ENCODE peak calls at places on chromosomes 6 and 20, in four cellular contexts. One of them, this sample, is unnamed.

GRCh38 chr6:109456710-109457595 is 1.4 kb upstream of the MICAL1 start:
- DNase-seq in IMR-90: peak
- DNase-seq in H1: no peak
- DNase-seq in mesendoderm: no peak
- DNase-seq in this sample: no peak

GRCh38 chr6:80769101-80769500 is 662.6 kb downstream of the BCKDHB start:
- DNase-seq in IMR-90: peak
- DNase-seq in H1: no peak
- DNase-seq in mesendoderm: no peak
- DNase-seq in this sample: no peak

GRCh38 chr6:154406869-154407268 is 50.3 kb upstream of the IPCEF1 start:
- DNase-seq in IMR-90: no peak
- DNase-seq in H1: no peak
- DNase-seq in mesendoderm: no peak
- DNase-seq in this sample: no peak

GRCh38 chr20:15842872-15843271 is 730.4 kb downstream of the KIF16B start:
- DNase-seq in IMR-90: no peak
- DNase-seq in H1: no peak
- DNase-seq in mesendoderm: peak
- DNase-seq in this sample: no peak

GRCh38 chr20:1087311-1087710 is 31.1 kb upstream of the PSMF1 start:
- DNase-seq in IMR-90: no peak
- DNase-seq in H1: no peak
- DNase-seq in mesendoderm: no peak
- DNase-seq in this sample: no peak

GRCh38 chr6:70413829-70414494 is 654 bp downstream of the FAM135A start:
- DNase-seq in IMR-90: no peak
- DNase-seq in H1: no peak
- DNase-seq in mesendoderm: peak
- DNase-seq in this sample: no peak

GRCh38 chr20:53921443-53921973 is 148.9 kb downstream of the BCAS1 start:
- DNase-seq in IMR-90: no peak
- DNase-seq in H1: no peak
- DNase-seq in mesendoderm: no peak
- DNase-seq in this sample: no peak

GRCh38 chr6:84768442-84769174 is 4.2 kb upstream of the TBX18 start:
- DNase-seq in IMR-90: no peak
- DNase-seq in H1: peak
- DNase-seq in mesendoderm: peak
- DNase-seq in this sample: peak

GRCh38 chr6:11428895-11429294 is 108.7 kb upstream of the TMEM170B start:
- DNase-seq in IMR-90: peak
- DNase-seq in H1: no peak
- DNase-seq in mesendoderm: peak
- DNase-seq in this sample: no peak

GRCh38 chr6:20416567-20417345 is 15.1 kb downstream of the E2F3 start:
- DNase-seq in IMR-90: no peak
- DNase-seq in H1: peak
- DNase-seq in mesendoderm: no peak
- DNase-seq in this sample: no peak

GRCh38 chr6:17580518-17581048 is 19.5 kb upstream of the FAM8A1 start:
- DNase-seq in IMR-90: no peak
- DNase-seq in H1: no peak
- DNase-seq in mesendoderm: no peak
- DNase-seq in this sample: peak

GRCh38 chr6:104404377-104404776 is 455.3 kb downstream of the HACE1 start:
- DNase-seq in IMR-90: no peak
- DNase-seq in H1: no peak
- DNase-seq in mesendoderm: peak
- DNase-seq in this sample: no peak

GRCh38 chr6:16713597-16713996 is 47.7 kb downstream of the ATXN1 start:
- DNase-seq in IMR-90: no peak
- DNase-seq in H1: no peak
- DNase-seq in mesendoderm: no peak
- DNase-seq in this sample: no peak

GRCh38 chr6:61585504-61585903 is 700.5 kb downstream of the KHDRBS2 start:
- DNase-seq in IMR-90: no peak
- DNase-seq in H1: no peak
- DNase-seq in mesendoderm: no peak
- DNase-seq in this sample: no peak

GRCh38 chr6:148440021-148440420 is 97.4 kb downstream of the SASH1 start:
- DNase-seq in IMR-90: no peak
- DNase-seq in H1: no peak
- DNase-seq in mesendoderm: no peak
- DNase-seq in this sample: no peak

GRCh38 chr20:63740070-63740500 is 509 bp downstream of the SLC2A4RG start:
- DNase-seq in IMR-90: peak
- DNase-seq in H1: peak
- DNase-seq in mesendoderm: peak
- DNase-seq in this sample: peak

GRCh38 chr6:101777646-101778045 is 384.1 kb downstream of the GRIK2 start:
- DNase-seq in IMR-90: no peak
- DNase-seq in H1: no peak
- DNase-seq in mesendoderm: no peak
- DNase-seq in this sample: no peak

GRCh38 chr6:79167931-79168694 is 66.4 kb downstream of the HMGN3 start:
- DNase-seq in IMR-90: peak
- DNase-seq in H1: no peak
- DNase-seq in mesendoderm: no peak
- DNase-seq in this sample: no peak

GRCh38 chr6:34248198-34248726 is 544 bp downstream of the SMIM29 start:
- DNase-seq in IMR-90: peak
- DNase-seq in H1: peak
- DNase-seq in mesendoderm: peak
- DNase-seq in this sample: peak

GRCh38 chr20:56706867-56707360 is 77.8 kb downstream of the TFAP2C start:
- DNase-seq in IMR-90: no peak
- DNase-seq in H1: no peak
- DNase-seq in mesendoderm: no peak
- DNase-seq in this sample: no peak

GRCh38 chr6:53496797-53497196 is 48.1 kb downstream of the GCLC start:
- DNase-seq in IMR-90: peak
- DNase-seq in H1: no peak
- DNase-seq in mesendoderm: peak
- DNase-seq in this sample: no peak

GRCh38 chr6:105692630-105693212 is 289.8 kb upstream of the PREP start:
- DNase-seq in IMR-90: no peak
- DNase-seq in H1: no peak
- DNase-seq in mesendoderm: no peak
- DNase-seq in this sample: no peak

GRCh38 chr6:148501178-148501590 is 158.5 kb downstream of the SASH1 start:
- DNase-seq in IMR-90: peak
- DNase-seq in H1: no peak
- DNase-seq in mesendoderm: no peak
- DNase-seq in this sample: no peak

GRCh38 chr6:139708342-139709199 is 334.1 kb upstream of the CITED2 start:
- DNase-seq in IMR-90: peak
- DNase-seq in H1: no peak
- DNase-seq in mesendoderm: peak
- DNase-seq in this sample: no peak

GRCh38 chr6:145882121-145882531 is 67.5 kb upstream of the FBXO30 start:
- DNase-seq in IMR-90: peak
- DNase-seq in H1: no peak
- DNase-seq in mesendoderm: no peak
- DNase-seq in this sample: no peak

GRCh38 chr6:110629153-110629552 is 152.7 kb upstream of the SLC22A16 start:
- DNase-seq in IMR-90: no peak
- DNase-seq in H1: no peak
- DNase-seq in mesendoderm: no peak
- DNase-seq in this sample: no peak

GRCh38 chr6:42374027-42374669 is 77.6 kb downstream of the TRERF1 start:
- DNase-seq in IMR-90: no peak
- DNase-seq in H1: no peak
- DNase-seq in mesendoderm: no peak
- DNase-seq in this sample: no peak

GRCh38 chr6:54515013-54515412 is 206.8 kb downstream of the TINAG start:
- DNase-seq in IMR-90: peak
- DNase-seq in H1: no peak
- DNase-seq in mesendoderm: no peak
- DNase-seq in this sample: no peak

GRCh38 chr6:118810420-118811027 is 83.4 kb upstream of the ASF1A start:
- DNase-seq in IMR-90: no peak
- DNase-seq in H1: no peak
- DNase-seq in mesendoderm: no peak
- DNase-seq in this sample: no peak

GRCh38 chr6:126826315-126826714 is 292.2 kb upstream of the RSPO3 start:
- DNase-seq in IMR-90: peak
- DNase-seq in H1: no peak
- DNase-seq in mesendoderm: no peak
- DNase-seq in this sample: no peak

GRCh38 chr20:63369724-63370622 is 8.8 kb upstream of the CHRNA4 start:
- DNase-seq in IMR-90: no peak
- DNase-seq in H1: no peak
- DNase-seq in mesendoderm: no peak
- DNase-seq in this sample: no peak

GRCh38 chr6:56490994-56491393 is 151.7 kb downstream of the DST start:
- DNase-seq in IMR-90: peak
- DNase-seq in H1: no peak
- DNase-seq in mesendoderm: no peak
- DNase-seq in this sample: no peak

GRCh38 chr20:38970302-38970701 is 8.2 kb downstream of the DHX35 start:
- DNase-seq in IMR-90: peak
- DNase-seq in H1: no peak
- DNase-seq in mesendoderm: no peak
- DNase-seq in this sample: no peak

GRCh38 chr20:237918-238317 is 10.9 kb downstream of the DEFB129 start:
- DNase-seq in IMR-90: no peak
- DNase-seq in H1: no peak
- DNase-seq in mesendoderm: no peak
- DNase-seq in this sample: no peak

GRCh38 chr6:29864037-29864795 is 36.6 kb downstream of the HLA-G start:
- DNase-seq in IMR-90: no peak
- DNase-seq in H1: no peak
- DNase-seq in mesendoderm: no peak
- DNase-seq in this sample: peak

GRCh38 chr6:32133786-32134185 is 3.7 kb upstream of the FKBPL start:
- DNase-seq in IMR-90: peak
- DNase-seq in H1: no peak
- DNase-seq in mesendoderm: no peak
- DNase-seq in this sample: no peak

GRCh38 chr6:41193884-41194283 is 7.1 kb downstream of the TREML2 start:
- DNase-seq in IMR-90: no peak
- DNase-seq in H1: peak
- DNase-seq in mesendoderm: no peak
- DNase-seq in this sample: no peak

GRCh38 chr6:41193171-41193734 is 7.7 kb downstream of the TREML2 start:
- DNase-seq in IMR-90: no peak
- DNase-seq in H1: peak
- DNase-seq in mesendoderm: no peak
- DNase-seq in this sample: no peak

GRCh38 chr6:41189968-41190367 is 11.0 kb downstream of the TREML2 start:
- DNase-seq in IMR-90: no peak
- DNase-seq in H1: peak
- DNase-seq in mesendoderm: no peak
- DNase-seq in this sample: no peak

GRCh38 chr6:41190791-41191190 is 10.2 kb downstream of the TREML2 start:
- DNase-seq in IMR-90: no peak
- DNase-seq in H1: peak
- DNase-seq in mesendoderm: no peak
- DNase-seq in this sample: no peak

DNA sequence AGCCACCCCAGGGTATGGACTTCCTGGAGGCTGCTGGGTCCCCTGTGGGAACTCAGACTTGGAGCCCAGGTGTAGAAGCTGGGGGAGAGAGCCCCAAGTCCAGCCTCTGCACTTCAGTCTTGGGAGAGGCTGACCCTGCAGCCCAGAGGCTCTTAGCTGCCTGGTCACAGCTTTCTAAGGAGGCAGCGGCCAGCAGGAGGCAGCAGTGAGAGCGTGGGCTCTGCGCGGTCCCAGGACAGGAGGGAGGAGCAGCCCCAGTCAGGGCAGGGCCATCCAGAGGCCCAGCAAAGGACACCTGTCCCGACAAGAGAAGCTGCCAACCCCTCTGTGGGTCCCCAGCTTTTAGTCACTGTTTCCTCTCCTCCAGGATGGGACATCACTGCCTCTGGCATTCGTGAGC is 9.4 kb downstream of the TREML2 start:
- DNase-seq in IMR-90: no peak
- DNase-seq in H1: peak
- DNase-seq in mesendoderm: peak
- DNase-seq in this sample: peak
- H3K27ac ChIP-seq in IMR-90: no peak
- H3K27ac ChIP-seq in H1: no peak
- H3K27ac ChIP-seq in mesendoderm: no peak
- H3K27ac ChIP-seq in this sample: no peak

GRCh38 chr20:3712279-3712873 is at the start of gene SIGLEC1:
- DNase-seq in IMR-90: no peak
- DNase-seq in H1: no peak
- DNase-seq in mesendoderm: no peak
- DNase-seq in this sample: peak

GRCh38 chr20:3710703-3711417 is 1.5 kb downstream of the SIGLEC1 start:
- DNase-seq in IMR-90: peak
- DNase-seq in H1: peak
- DNase-seq in mesendoderm: peak
- DNase-seq in this sample: peak

GRCh38 chr20:3711418-3712043 is 869 bp downstream of the SIGLEC1 start:
- DNase-seq in IMR-90: no peak
- DNase-seq in H1: no peak
- DNase-seq in mesendoderm: no peak
- DNase-seq in this sample: no peak

GRCh38 chr20:3716195-3716834 is 3.9 kb upstream of the SIGLEC1 start:
- DNase-seq in IMR-90: peak
- DNase-seq in H1: peak
- DNase-seq in mesendoderm: peak
- DNase-seq in this sample: peak

GRCh38 chr20:3714092-3714491 is 1.7 kb upstream of the SIGLEC1 start:
- DNase-seq in IMR-90: no peak
- DNase-seq in H1: no peak
- DNase-seq in mesendoderm: no peak
- DNase-seq in this sample: peak
- H4K5ac ChIP-seq in IMR-90: no peak
- H4K5ac ChIP-seq in H1: no peak
- H4K5ac ChIP-seq in mesendoderm: no peak
- H4K5ac ChIP-seq in this sample: no peak

DNA sequence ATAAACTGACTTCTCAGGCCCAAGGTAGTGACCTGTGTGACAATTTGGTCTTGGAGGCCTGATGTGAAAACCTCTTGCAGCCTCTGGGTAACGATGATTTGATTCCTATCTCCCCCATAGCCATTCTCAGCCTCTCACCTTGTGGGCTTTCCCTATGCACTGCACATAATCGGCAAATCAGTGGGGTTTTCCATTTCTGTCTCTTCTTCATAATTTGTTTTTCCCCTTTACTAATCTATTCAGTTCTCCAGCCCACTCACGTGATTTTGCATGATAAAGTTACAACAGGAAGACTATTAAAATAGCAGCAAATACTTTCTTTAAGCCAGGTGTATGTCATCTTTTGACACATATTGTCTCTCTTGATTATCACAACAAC is 893.7 kb downstream of the TFAP2A start:
- DNase-seq in IMR-90: no peak
- DNase-seq in H1: no peak
- DNase-seq in mesendoderm: no peak
- DNase-seq in this sample: no peak
- H3K27ac ChIP-seq in IMR-90: peak
- H3K27ac ChIP-seq in H1: no peak
- H3K27ac ChIP-seq in mesendoderm: no peak
- H3K27ac ChIP-seq in this sample: no peak

GRCh38 chr6:159435701-159436100 is 257.3 kb downstream of the SOD2 start:
- DNase-seq in IMR-90: no peak
- DNase-seq in H1: no peak
- DNase-seq in mesendoderm: no peak
- DNase-seq in this sample: no peak
- H4K5ac ChIP-seq in IMR-90: no peak
- H4K5ac ChIP-seq in H1: no peak
- H4K5ac ChIP-seq in mesendoderm: no peak
- H4K5ac ChIP-seq in this sample: no peak

This sample was measured in H9.